ENCODE peak calls at places on chromosome 7, in five cellular contexts. A is astrocyte of the spinal cord; G is NCI-H460; M is transverse colon; E is activated naive CD8-positive, alpha-beta T cell treated with anti-CD3 and anti-CD28 coated beads, Interleukin-2, amount 50 U/mL, for 24 hours. S is an unnamed sample.

GRCh38 chr7:94313926-94314325 is 80.8 kb upstream of the COL1A2 start:
- DNase-seq in A (peak; percentile 93), M (no peak), G (no peak), E (no peak), S (no peak)

GRCh38 chr7:131249003-131249402 is 78.7 kb upstream of the MKLN1 start:
- DNase-seq in G (peak; percentile 45), A (peak; percentile 95), M (peak; percentile 37), E (no peak), S (no peak)

GRCh38 chr7:5494683-5495561 is 71.3 kb upstream of the TNRC18 start:
- DNase-seq in G (peak; percentile 68), E (peak; percentile 86), A (peak; percentile 74), M (peak; percentile 76), S (peak; percentile 76)

GRCh38 chr7:29807179-29807841 is 1.0 kb downstream of the WIPF3 start:
- DNase-seq in E (no peak), A (no peak), G (no peak), M (peak; percentile 58), S (peak; percentile 64)

GRCh38 chr7:17769918-17770317 is 170.4 kb downstream of the SNX13 start:
- DNase-seq in G (peak; percentile 72), M (peak; percentile 61), E (peak; percentile 46), A (peak; percentile 73), S (peak; percentile 73)

GRCh38 chr7:155306677-155307470 is 9.2 kb downstream of the INSIG1 start:
- DNase-seq in E (no peak), M (no peak), A (no peak), G (no peak), S (no peak)

GRCh38 chr7:24419070-24419469 is 135.1 kb downstream of the NPY start:
- DNase-seq in M (no peak), G (no peak), E (no peak), A (no peak), S (no peak)

GRCh38 chr7:128945668-128946366 is 8.1 kb downstream of the IRF5 start:
- DNase-seq in A (no peak), M (no peak), G (no peak), E (no peak), S (no peak)

GRCh38 chr7:139446051-139446890 is 37.2 kb downstream of the KLRG2 start:
- DNase-seq in E (no peak), G (no peak), A (no peak), M (no peak), S (no peak)

GRCh38 chr7:107446531-107446930 is 23.3 kb upstream of the GPR22 start:
- DNase-seq in E (no peak), M (no peak), A (peak; percentile 47), G (no peak), S (no peak)

GRCh38 chr7:32335107-32335506 is 155.1 kb downstream of the LSM5 start:
- DNase-seq in A (no peak), G (peak; percentile 9), M (no peak), E (no peak), S (no peak)

GRCh38 chr7:44633254-44634186 is 27.1 kb downstream of the OGDH start:
- DNase-seq in A (peak; percentile 97), G (no peak), M (peak; percentile 52), E (peak; percentile 44), S (peak; percentile 52)

S was measured in small intestine.